ENCODE peak calls at places on chromosomes 12 and 14, in four cellular contexts. J is A549, C is GM12878, M is K562. A is an unnamed sample. For H3K4me1, the result is how much of the 10 kb centered on the place peaks cover.

GRCh38 chr14:44846232-44846824 is 115.4 kb downstream of the KLHL28 start:
- DNase-seq in M (peak), J (peak), C (peak), A (peak)

GRCh38 chr14:94345344-94346072 is 22.4 kb upstream of the SERPINA6 start:
- DNase-seq in M (no peak), C (no peak), J (peak), A (peak)

GRCh38 chr12:51752490-51752889 is 96.0 kb downstream of the FIGNL2 start:
- DNase-seq in J (peak), C (no peak), M (peak), A (no peak)

GRCh38 chr12:115577401-115577800 is 700.1 kb downstream of the MED13L start:
- DNase-seq in J (no peak), M (no peak), C (no peak), A (no peak)

GRCh38 chr12:96247567-96247962 is 53.4 kb downstream of the ELK3 start:
- DNase-seq in J (peak), M (no peak), C (no peak), A (no peak)

GRCh38 chr12:48311313-48311712 is 39.4 kb downstream of the ZNF641 start:
- DNase-seq in J (no peak), C (no peak), M (peak), A (no peak)

GRCh38 chr14:52267501-52268190 is at the start of gene PTGDR:
- DNase-seq in J (no peak), M (no peak), C (no peak), A (no peak)

GRCh38 chr12:125331342-125332052 is 266.3 kb downstream of the AACS start:
- DNase-seq in M (no peak), J (no peak), C (no peak), A (no peak)

GRCh38 chr14:68662395-68662794 is 130.5 kb downstream of the ZFP36L1 start:
- DNase-seq in M (no peak), J (no peak), C (no peak), A (no peak)

GRCh38 chr12:6769003-6769389 is 2.8 kb downstream of the PTMS start:
- DNase-seq in M (peak), C (no peak), J (peak), A (no peak)

GRCh38 chr14:68440776-68441175 is 352.1 kb downstream of the ZFP36L1 start:
- DNase-seq in C (no peak), J (peak), M (no peak), A (no peak)

GRCh38 chr12:109870648-109871047 is 9.7 kb downstream of the GLTP start:
- DNase-seq in M (no peak), J (no peak), C (no peak), A (no peak)

GRCh38 chr14:102352213-102352612 is 10.5 kb downstream of the CINP start:
- DNase-seq in C (no peak), J (no peak), M (no peak), A (no peak)

GRCh38 chr14:100955201-100955600 is 51.7 kb upstream of the RTL1 start:
- DNase-seq in J (peak), M (no peak), C (no peak), A (no peak)

GRCh38 chr12:63093711-63094110 is 57.3 kb downstream of the AVPR1A start:
- DNase-seq in C (no peak), J (no peak), M (no peak), A (no peak)

DNA sequence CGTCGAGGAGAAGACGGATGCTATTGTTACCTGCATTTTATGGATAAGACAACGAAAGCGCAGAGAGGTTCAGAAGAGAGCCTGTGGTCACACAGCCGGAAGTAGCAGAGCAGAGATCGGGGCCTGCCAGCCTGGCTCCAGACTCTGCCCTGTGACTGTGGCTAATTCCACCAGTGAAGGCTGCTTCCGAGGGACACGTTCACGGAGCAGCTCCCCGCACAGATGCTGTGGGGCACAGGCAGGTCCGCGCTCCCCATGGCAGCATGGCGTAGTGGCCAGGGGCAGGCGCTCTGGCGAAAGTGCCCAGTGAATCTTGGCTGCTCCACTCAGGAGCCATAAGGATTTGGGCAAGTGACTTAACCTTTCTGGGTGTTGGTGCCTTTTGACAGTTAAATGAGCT is 9.8 kb downstream of the RIMBP2 start:
- DNase-seq in M (no peak), J (no peak), C (no peak), A (no peak)
- TF ChIP-seq MYC in M (no peak), J (no peak), C (no peak), A (no peak)

GRCh38 chr14:33679461-33680225 is 271.2 kb downstream of the EGLN3 start:
- DNase-seq in C (no peak), J (no peak), M (no peak), A (no peak)
- H3K4me1 ChIP-seq in C (under half), J (under half), M (under half), A (under half)

DNA sequence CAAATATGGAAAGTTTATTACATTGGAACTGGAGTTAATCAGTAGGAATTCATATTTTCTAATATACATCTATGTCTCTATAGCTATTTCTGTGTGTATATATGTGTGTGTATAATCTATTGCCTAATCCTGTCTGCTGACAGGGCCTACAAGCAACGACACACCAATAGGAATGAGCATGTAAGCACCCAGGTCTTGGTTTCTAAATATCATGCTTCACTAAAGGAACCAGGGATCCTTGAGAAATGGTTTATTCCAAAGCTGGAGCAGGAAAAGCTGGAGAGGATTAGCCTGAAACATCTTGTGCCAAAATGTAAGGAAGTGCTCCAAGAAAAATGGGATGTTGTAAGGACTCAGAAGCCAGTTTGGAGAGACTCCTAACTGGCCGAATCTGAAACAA is 29.3 kb upstream of the LGALS3 start:
- DNase-seq in M (no peak), C (no peak), J (no peak), A (no peak)
- TF ChIP-seq CHD4 in M (no peak), C (no peak), J (no peak), A (no peak)

GRCh38 chr14:75875958-75876357 is 105.8 kb downstream of the TGFB3 start:
- DNase-seq in M (peak), J (no peak), C (peak), A (no peak)

GRCh38 chr14:75879031-75879430 is 102.8 kb downstream of the TGFB3 start:
- DNase-seq in C (no peak), J (peak), M (no peak), A (no peak)

GRCh38 chr14:75877884-75878283 is 103.9 kb downstream of the TGFB3 start:
- DNase-seq in M (no peak), C (no peak), J (no peak), A (no peak)

GRCh38 chr14:75876526-75876925 is 105.3 kb downstream of the TGFB3 start:
- DNase-seq in C (no peak), M (no peak), J (no peak), A (no peak)

GRCh38 chr14:75877292-75877691 is 104.5 kb downstream of the TGFB3 start:
- DNase-seq in J (no peak), M (no peak), C (no peak), A (no peak)
- TF ChIP-seq MYC in J (no peak), M (no peak), C (no peak), A (no peak)

DNA sequence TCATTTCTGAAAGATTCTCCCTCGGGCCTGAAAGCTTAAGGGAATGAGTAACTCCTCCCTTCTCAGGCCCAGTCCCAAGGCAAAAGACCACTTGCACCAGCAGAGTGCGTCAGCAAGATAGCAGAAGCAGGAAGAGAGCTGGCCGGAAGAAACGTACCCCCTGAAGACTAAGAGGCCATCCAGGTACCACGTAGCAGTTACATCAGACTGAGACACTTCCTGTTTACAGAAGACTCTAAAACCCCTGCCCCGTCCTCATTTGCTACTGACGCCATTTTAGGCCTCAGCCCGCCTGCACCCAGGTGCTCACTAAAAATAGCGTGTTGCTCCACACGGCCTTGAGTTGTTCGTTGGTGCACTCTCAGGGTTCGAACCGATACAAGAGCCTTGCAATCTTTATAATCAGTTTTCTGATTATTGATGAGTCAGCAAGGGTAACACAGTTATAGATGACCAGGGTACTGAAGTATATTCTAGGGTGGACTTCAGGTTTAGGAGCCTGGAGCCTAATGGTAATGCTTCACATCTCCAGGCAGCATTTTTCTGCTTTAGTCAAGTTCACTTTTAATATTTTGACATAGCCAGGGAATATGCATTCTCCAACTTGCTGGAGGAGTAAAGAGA is 57.9 kb upstream of the CSRP2 start:
- DNase-seq in M (peak), C (no peak), J (no peak), A (no peak)
- H3K4me1 ChIP-seq in M (under half), C (under half), J (under half), A (under half)

DNA sequence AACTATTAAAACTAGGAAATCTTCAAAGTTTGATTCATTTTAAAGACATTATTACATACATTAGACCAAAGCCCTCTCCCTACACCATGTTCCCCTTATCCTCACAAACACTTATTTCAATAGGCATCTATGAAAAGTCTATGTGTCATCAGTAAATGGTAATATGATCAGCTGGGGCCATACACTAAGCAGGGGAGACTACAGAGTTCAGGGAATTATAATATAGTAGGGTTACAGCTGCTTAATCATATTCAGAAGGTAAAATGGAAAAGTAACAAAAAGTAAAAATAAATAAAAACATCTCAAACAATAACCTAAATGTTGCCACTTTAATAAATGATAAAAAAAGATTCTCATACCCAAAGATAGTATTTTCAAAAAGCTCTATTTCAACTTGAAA is 29.1 kb downstream of the PAWR start:
- DNase-seq in J (no peak), C (no peak), M (no peak), A (no peak)
- TF ChIP-seq CHD4 in J (no peak), C (no peak), M (no peak), A (no peak)

A was measured in HepG2.